ENCODE peak calls at places on chromosomes 4 and X, in six cellular contexts. V, R, E, W, C and I are unnamed samples.

GRCh38 chrX:630007-630921 is at the start of gene SHOX:
- DNase-seq in V (no peak), R (no peak), E (no peak), W (no peak), C (no peak), I (no peak)

GRCh38 chrX:33109858-33110257 is 101.5 kb downstream of the DMD start:
- DNase-seq in V (no peak), R (no peak), E (no peak), W (no peak), C (no peak), I (no peak)

GRCh38 chr4:14184265-14184664 is 556.7 kb upstream of the BOD1L1 start:
- DNase-seq in V (peak; percentile 30), R (no peak), E (peak; percentile 41), W (no peak), C (no peak), I (no peak)

GRCh38 chr4:52037730-52038108 is 380 bp downstream of the SGCB start:
- DNase-seq in V (peak; percentile 66), R (no peak), E (peak; percentile 56), W (no peak), C (peak; percentile 31), I (peak; percentile 82)

GRCh38 chr4:143335979-143336827 is 473 bp upstream of the GAB1 start:
- DNase-seq in V (peak; percentile 90), R (peak; percentile 94), E (peak; percentile 94), W (peak; percentile 90), C (peak; percentile 91), I (peak; percentile 93)

GRCh38 chr4:5940470-5941203 is 47.8 kb upstream of the CRMP1 start:
- DNase-seq in V (no peak), R (no peak), E (no peak), W (no peak), C (no peak), I (peak; percentile 76)

GRCh38 chrX:11770320-11770719 is 12.3 kb downstream of the MSL3 start:
- DNase-seq in V (peak; percentile 61), R (peak; percentile 43), E (peak; percentile 69), W (peak; percentile 55), C (peak; percentile 31), I (peak; percentile 85)

GRCh38 chr4:105551968-105552746 is at the start of gene ARHGEF38:
- DNase-seq in V (peak; percentile 20), R (peak; percentile 55), E (peak; percentile 2), W (peak; percentile 81), C (peak; percentile 78), I (peak; percentile 3)

GRCh38 chr4:88021824-88022223 is 14.4 kb downstream of the PKD2 start:
- DNase-seq in V (peak; percentile 23), R (no peak), E (peak; percentile 45), W (peak; percentile 17), C (peak; percentile 29), I (no peak)

GRCh38 chr4:137961051-137961438 is 281.1 kb downstream of the SLC7A11 start:
- DNase-seq in V (peak; percentile 90), R (no peak), E (peak; percentile 85), W (peak; percentile 5), C (peak; percentile 91), I (no peak)

GRCh38 chr4:101655005-101655404 is 135.5 kb upstream of the BANK1 start:
- DNase-seq in V (no peak), R (no peak), E (no peak), W (no peak), C (no peak), I (no peak)

GRCh38 chr4:84497220-84497834 is 1.8 kb downstream of the NKX6-1 start:
- DNase-seq in V (peak; percentile 40), R (no peak), E (no peak), W (no peak), C (no peak), I (no peak)

GRCh38 chr4:164937576-164938270 is 39.7 kb downstream of the TRIM61 start:
- DNase-seq in V (peak; percentile 79), R (no peak), E (peak; percentile 50), W (peak; percentile 61), C (no peak), I (no peak)

GRCh38 chrX:135324463-135324862 is 15.2 kb downstream of the ETDC start:
- DNase-seq in V (no peak), R (no peak), E (no peak), W (no peak), C (no peak), I (no peak)

GRCh38 chr4:8921465-8921864 is 49.8 kb upstream of the HMX1 start:
- DNase-seq in V (no peak), R (no peak), E (no peak), W (no peak), C (no peak), I (no peak)

GRCh38 chr4:82851902-82852750 is 38.8 kb downstream of the SEC31A start:
- DNase-seq in V (peak; percentile 61), R (no peak), E (peak; percentile 63), W (peak; percentile 28), C (no peak), I (peak; percentile 69)

GRCh38 chrX:23394421-23394820 is 59.8 kb downstream of the PTCHD1 start:
- DNase-seq in V (no peak), R (no peak), E (no peak), W (no peak), C (peak; percentile 72), I (peak; percentile 21)

GRCh38 chr4:3498901-3499510 is 33.2 kb downstream of the LRPAP1 start:
- DNase-seq in V (no peak), R (no peak), E (no peak), W (no peak), C (no peak), I (no peak)

GRCh38 chr4:13484749-13485345 is 707 bp upstream of the RAB28 start:
- DNase-seq in V (peak; percentile 50), R (no peak), E (peak; percentile 49), W (peak; percentile 29), C (no peak), I (no peak)

GRCh38 chr4:64495948-64496347 is 86.7 kb upstream of the TECRL start:
- DNase-seq in V (no peak), R (no peak), E (no peak), W (no peak), C (no peak), I (no peak)

GRCh38 chr4:44916406-44916805 is 190.1 kb upstream of the GNPDA2 start:
- DNase-seq in V (peak; percentile 62), R (no peak), E (peak; percentile 15), W (no peak), C (peak; percentile 29), I (peak; percentile 11)

GRCh38 chrX:153573999-153574398 is 24.9 kb downstream of the CCNQ start:
- DNase-seq in V (peak; percentile 3), R (no peak), E (no peak), W (no peak), C (no peak), I (no peak)

GRCh38 chr4:151475338-151475737 is 66.4 kb downstream of the FHIP1A start:
- DNase-seq in V (no peak), R (no peak), E (no peak), W (no peak), C (no peak), I (no peak)

GRCh38 chr4:101357751-101358150 is 10.4 kb upstream of the PPP3CA start:
- DNase-seq in V (peak; percentile 9), R (no peak), E (no peak), W (no peak), C (no peak), I (no peak)

GRCh38 chrX:72644946-72645345 is 69.2 kb downstream of the PHKA1 start:
- DNase-seq in V (no peak), R (no peak), E (no peak), W (no peak), C (peak; percentile 6), I (no peak)

GRCh38 chr4:36081185-36081584 is 163.1 kb downstream of the ARAP2 start:
- DNase-seq in V (no peak), R (no peak), E (no peak), W (no peak), C (no peak), I (no peak)

GRCh38 chrX:132612990-132613564 is 124.2 kb upstream of the MBNL3 start:
- DNase-seq in V (peak; percentile 55), R (peak; percentile 49), E (peak; percentile 47), W (peak; percentile 61), C (peak; percentile 10), I (peak; percentile 37)

GRCh38 chr4:628821-629635 is 3.7 kb downstream of the PDE6B start:
- DNase-seq in V (no peak), R (no peak), E (no peak), W (peak; percentile 2), C (no peak), I (no peak)
- H3K9me3 ChIP-seq in V (no peaks in the 10 kb centered on the region), R (no peaks in the 10 kb centered on the region), E (no peaks in the 10 kb centered on the region), W (no peaks in the 10 kb centered on the region), C (peaks cover 9% of the 10 kb centered on the region), I (no peaks in the 10 kb centered on the region)

GRCh38 chr4:113955411-113955810 is 24.0 kb downstream of the ARSJ start:
- DNase-seq in V (no peak), R (no peak), E (no peak), W (no peak), C (no peak), I (no peak)

GRCh38 chr4:113953888-113954287 is 25.6 kb downstream of the ARSJ start:
- DNase-seq in V (no peak), R (no peak), E (no peak), W (no peak), C (no peak), I (no peak)

GRCh38 chr4:113957961-113958360 is 21.5 kb downstream of the ARSJ start:
- DNase-seq in V (no peak), R (no peak), E (peak; percentile 88), W (no peak), C (no peak), I (peak; percentile 29)

GRCh38 chr4:113958766-113959540 is 20.5 kb downstream of the ARSJ start:
- DNase-seq in V (peak; percentile 88), R (no peak), E (peak; percentile 97), W (peak; percentile 69), C (peak; percentile 86), I (peak; percentile 75)

GRCh38 chr4:113955948-113956347 is 23.5 kb downstream of the ARSJ start:
- DNase-seq in V (no peak), R (no peak), E (peak; percentile 39), W (no peak), C (no peak), I (no peak)
- H3K4me1 ChIP-seq in V (peaks cover 52% of the 10 kb centered on the region), R (no peaks in the 10 kb centered on the region), E (peaks cover 24% of the 10 kb centered on the region), W (peaks cover 36% of the 10 kb centered on the region), C (peaks cover 24% of the 10 kb centered on the region), I (peaks cover 37% of the 10 kb centered on the region)

DNA sequence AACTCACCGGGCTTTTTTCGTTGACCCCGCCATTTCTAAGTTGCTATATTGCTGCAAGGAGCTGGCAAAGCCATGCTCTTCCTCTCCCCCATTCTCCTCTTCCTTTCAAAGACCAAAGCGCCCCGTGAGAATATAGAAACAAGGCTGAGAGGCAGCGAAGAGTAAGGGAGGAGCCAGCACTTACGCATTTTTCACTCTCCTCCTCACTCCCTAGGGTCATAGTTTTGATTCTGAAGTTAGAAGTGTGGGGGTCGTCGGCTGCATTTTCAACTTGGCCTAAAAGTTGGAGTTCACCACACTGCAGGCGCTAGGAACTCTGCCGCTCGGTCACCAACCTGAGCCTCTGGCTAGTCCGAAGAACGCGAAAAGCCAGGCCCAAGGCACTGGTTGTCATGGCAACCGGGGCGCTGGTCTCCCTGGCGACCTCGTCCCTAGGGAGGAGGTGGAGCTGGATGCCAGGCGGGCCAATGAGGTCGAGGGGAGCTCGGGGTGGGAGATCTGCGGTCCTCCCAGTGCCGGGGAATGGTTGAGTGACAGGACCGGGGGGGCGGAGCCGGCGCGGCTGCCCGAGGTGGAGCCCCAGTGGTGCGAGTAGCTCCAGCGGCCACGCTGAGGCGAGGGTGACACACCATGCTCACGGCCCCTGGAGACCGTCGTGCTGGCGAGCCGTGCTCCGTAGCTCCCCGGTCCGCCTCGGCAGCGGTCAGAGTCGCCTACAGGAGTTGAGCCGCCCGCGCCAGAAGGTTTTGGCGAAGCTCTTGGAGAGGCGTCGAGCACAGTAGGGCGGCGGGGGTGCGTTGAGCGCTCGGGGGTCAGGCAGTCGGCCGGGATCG is at the start of gene PTPN13:
- DNase-seq in V (peak; percentile 99), R (peak; percentile 98), E (peak; percentile 99), W (peak; percentile 99), C (peak; percentile 99), I (peak; percentile 100)
- H3K4me3 ChIP-seq in V (peak within 1 kb of the TSS; percentile 98), R (peak within 1 kb of the TSS; percentile 75), E (peak within 1 kb of the TSS; percentile 80), W (peak within 1 kb of the TSS; percentile 92), C (peak within 1 kb of the TSS; percentile 85), I (peak within 1 kb of the TSS; percentile 69)

GRCh38 chr4:1997712-1998111 is 11.1 kb downstream of the NELFA start:
- DNase-seq in V (no peak), R (no peak), E (no peak), W (no peak), C (no peak), I (no peak)
- H3K9me3 ChIP-seq in V (no peaks in the 10 kb centered on the region), R (peaks cover 15% of the 10 kb centered on the region), E (no peaks in the 10 kb centered on the region), W (peaks cover 6% of the 10 kb centered on the region), C (no peaks in the 10 kb centered on the region), I (peaks cover 7% of the 10 kb centered on the region)